ENCODE peak calls at places on chromosomes 1 and 21, in nine cellular contexts. C, H, Q, E, T, Z, J, A and N are unnamed samples.

GRCh38 chr1:167981933-167982332 is 45.1 kb upstream of the MPC2 start:
- DNase-seq in C (no peak), H (no peak), Q (no peak), E (no peak), T (no peak), Z (no peak), J (no peak), A (no peak), N (peak; percentile 6)

GRCh38 chr1:159925713-159926066 is 383 bp upstream of the TAGLN2 start:
- DNase-seq in C (no peak), H (peak; percentile 94), Q (peak; percentile 73), E (peak; percentile 64), T (no peak), Z (no peak), J (peak; percentile 16), A (no peak), N (peak; percentile 90)

GRCh38 chr1:185960377-185961151 is 226.4 kb downstream of the HMCN1 start:
- DNase-seq in C (no peak), H (no peak), Q (no peak), E (no peak), T (no peak), Z (no peak), J (no peak), A (no peak), N (no peak)

GRCh38 chr21:38151021-38151645 is 105.7 kb upstream of the KCNJ15 start:
- DNase-seq in C (no peak), H (peak; percentile 71), Q (no peak), E (no peak), T (no peak), Z (no peak), J (no peak), A (no peak), N (peak; percentile 53)

GRCh38 chr1:22283596-22283995 is 140.7 kb upstream of the WNT4 start:
- DNase-seq in C (no peak), H (no peak), Q (no peak), E (no peak), T (no peak), Z (no peak), J (no peak), A (no peak), N (no peak)

GRCh38 chr1:181134543-181135461 is 46.3 kb downstream of the IER5 start:
- DNase-seq in C (no peak), H (peak; percentile 94), Q (peak; percentile 35), E (peak; percentile 43), T (no peak), Z (no peak), J (no peak), A (no peak), N (peak; percentile 94)

GRCh38 chr1:244010191-244010590 is 40.9 kb upstream of the ZBTB18 start:
- DNase-seq in C (no peak), H (peak; percentile 10), Q (no peak), E (peak; percentile 68), T (no peak), Z (no peak), J (peak; percentile 27), A (no peak), N (no peak)

GRCh38 chr1:103461171-103462105 is 64.1 kb upstream of the RNPC3 start:
- DNase-seq in C (no peak), H (peak; percentile 71), Q (peak; percentile 1), E (no peak), T (no peak), Z (no peak), J (no peak), A (no peak), N (peak; percentile 29)

GRCh38 chr1:204936765-204937164 is 66.1 kb downstream of the NFASC start:
- DNase-seq in C (no peak), H (no peak), Q (no peak), E (no peak), T (no peak), Z (no peak), J (no peak), A (no peak), N (no peak)

GRCh38 chr1:244271004-244271403 is 180.7 kb downstream of the ADSS2 start:
- DNase-seq in C (no peak), H (no peak), Q (no peak), E (no peak), T (no peak), Z (no peak), J (no peak), A (no peak), N (no peak)

GRCh38 chr1:34884961-34885360 is 25.4 kb upstream of the SMIM12 start:
- DNase-seq in C (peak; percentile 33), H (no peak), Q (peak; percentile 88), E (no peak), T (no peak), Z (no peak), J (no peak), A (no peak), N (no peak)